ENCODE peak calls at places on chromosomes 7 and 10, in six cellular contexts. N is transverse colon, B is stomach, X is esophagus muscularis mucosa, Y is SK-N-SH, T is endothelial cell of umbilical vein. M is an unnamed sample.

GRCh38 chr10:75972494-75973276 is 541.3 kb downstream of the LRMDA start:
- DNase-seq in N (no peak), B (no peak), X (no peak), Y (peak; percentile 19), T (peak; percentile 7), M (no peak)

GRCh38 chr10:92712016-92712889 is 22.5 kb downstream of the HHEX start:
- DNase-seq in N (no peak), B (no peak), X (peak; percentile 64), Y (no peak), T (peak; percentile 10), M (no peak)

GRCh38 chr7:108253275-108254044 is 123.3 kb upstream of the LAMB4 start:
- DNase-seq in N (no peak), B (no peak), X (no peak), Y (no peak), T (no peak), M (no peak)

GRCh38 chr10:61065010-61065409 is 121.0 kb upstream of the RHOBTB1 start:
- DNase-seq in N (no peak), B (no peak), X (no peak), Y (no peak), T (no peak), M (no peak)

GRCh38 chr7:74498996-74499834 is 45.5 kb downstream of the GTF2IRD1 start:
- DNase-seq in N (no peak), B (no peak), X (no peak), Y (no peak), T (no peak), M (no peak)

GRCh38 chr7:91083855-91084644 is 180.2 kb upstream of the FZD1 start:
- DNase-seq in N (peak; percentile 8), B (peak; percentile 27), X (no peak), Y (peak; percentile 67), T (peak; percentile 42), M (no peak)

GRCh38 chr7:115973381-115973780 is 57.2 kb downstream of the TFEC start:
- DNase-seq in N (no peak), B (no peak), X (no peak), Y (no peak), T (no peak), M (no peak)

GRCh38 chr10:132148261-132149251 is 38.2 kb upstream of the DPYSL4 start:
- DNase-seq in N (no peak), B (no peak), X (no peak), Y (no peak), T (no peak), M (no peak)

GRCh38 chr7:102992820-102993531 is 80.2 kb downstream of the LRRC17 start:
- DNase-seq in N (no peak), B (no peak), X (no peak), Y (no peak), T (peak; percentile 100), M (no peak)

GRCh38 chr7:26686448-26686981 is 177.9 kb downstream of the SKAP2 start:
- DNase-seq in N (no peak), B (no peak), X (no peak), Y (peak; percentile 17), T (peak; percentile 90), M (no peak)

GRCh38 chr10:7339503-7339902 is 71.3 kb downstream of the SFMBT2 start:
- DNase-seq in N (no peak), B (no peak), X (no peak), Y (no peak), T (no peak), M (no peak)

GRCh38 chr7:101378808-101379207 is 16.1 kb downstream of the COL26A1 start:
- DNase-seq in N (no peak), B (no peak), X (no peak), Y (peak; percentile 36), T (no peak), M (no peak)

GRCh38 chr10:102455893-102456471 is 4.6 kb upstream of the C10orf95 start:
- DNase-seq in N (peak; percentile 28), B (no peak), X (no peak), Y (no peak), T (no peak), M (no peak)

GRCh38 chr10:130492266-130492934 is 356.2 kb downstream of the GLRX3 start:
- DNase-seq in N (no peak), B (no peak), X (no peak), Y (no peak), T (no peak), M (no peak)

GRCh38 chr7:25405736-25406135 is 177.4 kb upstream of the NPVF start:
- DNase-seq in N (no peak), B (no peak), X (peak; percentile 29), Y (no peak), T (no peak), M (no peak)

GRCh38 chr10:29304259-29305030 is 15.6 kb downstream of the LYZL1 start:
- DNase-seq in N (peak; percentile 41), B (peak; percentile 57), X (peak; percentile 91), Y (peak; percentile 80), T (peak; percentile 79), M (no peak)

DNA sequence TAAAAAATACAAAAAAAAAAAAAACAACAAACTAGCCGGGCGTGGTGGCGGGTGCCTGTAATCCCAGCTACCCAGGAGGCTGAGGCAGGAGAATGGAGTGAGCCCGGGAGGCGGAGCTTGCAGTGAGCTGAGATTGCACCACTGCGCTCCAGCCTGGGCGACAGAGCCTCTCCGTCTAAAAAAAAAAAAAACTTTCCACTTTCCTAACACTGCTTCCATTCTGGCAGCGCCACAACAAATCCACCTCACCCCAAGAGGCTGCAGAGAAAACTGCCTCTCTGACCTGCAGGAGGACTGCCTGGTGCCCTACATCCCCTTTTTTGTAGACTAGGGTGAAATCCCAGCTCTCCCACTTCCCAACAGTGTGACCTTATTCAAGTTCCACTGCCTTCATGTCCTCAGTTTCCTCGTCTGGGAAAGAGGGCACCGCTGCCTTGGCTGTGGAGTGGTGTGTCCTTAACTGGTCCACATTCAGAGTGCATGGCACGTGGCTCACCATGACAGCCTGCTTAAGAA is 2.6 kb upstream of the MBL2 start:
- DNase-seq in N (no peak), B (no peak), X (peak; percentile 88), Y (no peak), T (no peak), M (no peak)
- H3K9me3 ChIP-seq in N (no peaks in the 10 kb centered on the region), B (no peaks in the 10 kb centered on the region), X (no peaks in the 10 kb centered on the region), Y (no peaks in the 10 kb centered on the region), T (no peaks in the 10 kb centered on the region), M (no peaks in the 10 kb centered on the region)

GRCh38 chr10:16436758-16437539 is at the start of gene PTER:
- DNase-seq in N (peak; percentile 99), B (peak; percentile 100), X (peak; percentile 98), Y (no peak), T (peak; percentile 76), M (peak; percentile 99)
- TF ChIP-seq POLR2AphosphoS5 in N (peak; percentile 81), B (peak; percentile 91), X (peak; percentile 84), Y (no peak), T (peak; percentile 19), M (peak; percentile 89)

GRCh38 chr7:3955026-3955425 is 654.0 kb downstream of the SDK1 start:
- DNase-seq in N (no peak), B (no peak), X (no peak), Y (peak; percentile 44), T (no peak), M (no peak)
- H3K27ac ChIP-seq in N (no peak overlapping the region), B (no peak overlapping the region), X (no peak overlapping the region), Y (no peak overlapping the region), T (no peak overlapping the region), M (no peak overlapping the region)

GRCh38 chr7:158077441-158077840 is 510.2 kb downstream of the PTPRN2 start:
- DNase-seq in N (no peak), B (no peak), X (no peak), Y (peak; percentile 23), T (no peak), M (no peak)

GRCh38 chr7:158083526-158084310 is 503.9 kb downstream of the PTPRN2 start:
- DNase-seq in N (no peak), B (peak; percentile 15), X (no peak), Y (no peak), T (no peak), M (no peak)

GRCh38 chr7:158078161-158078910 is 509.3 kb downstream of the PTPRN2 start:
- DNase-seq in N (no peak), B (peak; percentile 10), X (no peak), Y (peak; percentile 17), T (no peak), M (no peak)

GRCh38 chr7:158082761-158083160 is 504.9 kb downstream of the PTPRN2 start:
- DNase-seq in N (no peak), B (peak; percentile 10), X (no peak), Y (no peak), T (no peak), M (no peak)

GRCh38 chr7:158080899-158081445 is 506.7 kb downstream of the PTPRN2 start:
- DNase-seq in N (no peak), B (peak; percentile 17), X (no peak), Y (peak; percentile 22), T (no peak), M (no peak)
- H3K9me3 ChIP-seq in N (no peaks in the 10 kb centered on the region), B (no peaks in the 10 kb centered on the region), X (no peaks in the 10 kb centered on the region), Y (peaks cover 7% of the 10 kb centered on the region), T (peaks cover 6% of the 10 kb centered on the region), M (no peaks in the 10 kb centered on the region)

GRCh38 chr7:50782376-50783208 is at the start of gene GRB10:
- DNase-seq in N (no peak), B (no peak), X (no peak), Y (peak; percentile 65), T (peak; percentile 35), M (no peak)
- TF ChIP-seq POLR2AphosphoS5 in N (no peak), B (no peak), X (no peak), Y (no peak), T (peak; percentile 33), M (no peak)

DNA sequence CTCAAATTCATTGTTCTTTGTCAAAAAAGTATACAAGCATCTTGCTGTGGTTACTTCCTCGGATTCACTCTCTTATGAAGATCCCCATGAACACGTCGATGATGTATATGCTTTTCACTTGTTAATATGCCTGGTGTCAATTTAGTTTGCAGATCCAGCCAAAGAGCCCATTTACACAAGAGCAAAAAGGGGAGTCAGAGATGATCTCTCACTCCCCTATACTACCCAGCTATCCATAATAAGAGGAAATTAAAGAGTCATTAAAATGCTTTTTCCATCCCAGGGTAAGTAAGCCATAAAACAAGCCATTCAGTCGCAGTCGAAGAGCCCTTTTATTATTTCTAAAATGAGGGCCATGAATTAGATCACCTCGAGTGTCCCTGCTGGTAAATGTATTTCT is 41.3 kb downstream of the CHCHD3 start:
- DNase-seq in N (no peak), B (no peak), X (no peak), Y (no peak), T (no peak), M (no peak)
- H3K27ac ChIP-seq in N (no peak overlapping the region), B (no peak overlapping the region), X (no peak overlapping the region), Y (no peak overlapping the region), T (no peak overlapping the region), M (no peak overlapping the region)

GRCh38 chr7:256981-257646 is 32.9 kb upstream of the FOXL3 start:
- DNase-seq in N (no peak), B (no peak), X (no peak), Y (no peak), T (no peak), M (no peak)
- H3K9me3 ChIP-seq in N (no peaks in the 10 kb centered on the region), B (peaks cover 6% of the 10 kb centered on the region), X (no peaks in the 10 kb centered on the region), Y (peaks cover under 1% of the 10 kb centered on the region), T (no peaks in the 10 kb centered on the region), M (no peaks in the 10 kb centered on the region)

GRCh38 chr10:122132882-122133634 is 138.0 kb upstream of the BTBD16 start:
- DNase-seq in N (no peak), B (no peak), X (no peak), Y (no peak), T (no peak), M (no peak)
- TF ChIP-seq POLR2AphosphoS5 in N (no peak), B (no peak), X (peak; percentile 57), Y (no peak), T (no peak), M (no peak)